ENCODE peak calls at places on chromosome 1, in eight cellular contexts. U is bronchial epithelial cell; X is fibroblast of lung; T is CD8-positive, alpha-beta T cell; E is PC-9; B is DND-41; A is uterus; J is MM.1S. I is an unnamed sample.

GRCh38 chr1:165717918-165718515 is 19.7 kb upstream of the ALDH9A1 start:
- DNase-seq in X (peak; percentile 57), B (peak; percentile 69), A (peak; percentile 19), J (peak; percentile 80), U (peak; percentile 59), E (peak; percentile 41), T (no peak), I (peak; percentile 43)

GRCh38 chr1:99465176-99465900 is 180.6 kb upstream of the PALMD start:
- DNase-seq in U (peak; percentile 61), E (peak; percentile 76), X (peak; percentile 93), T (no peak), B (no peak), J (no peak), A (no peak), I (peak; percentile 92)

GRCh38 chr1:40239626-40240025 is 8.1 kb upstream of the TMCO2 start:
- DNase-seq in B (no peak), T (no peak), E (no peak), A (no peak), U (no peak), J (no peak), X (no peak), I (no peak)

GRCh38 chr1:5947071-5947821 is 45.0 kb downstream of the NPHP4 start:
- DNase-seq in U (no peak), J (no peak), X (no peak), E (no peak), T (peak; percentile 17), B (no peak), A (no peak), I (no peak)

GRCh38 chr1:164907666-164908065 is 348.7 kb downstream of the PBX1 start:
- DNase-seq in E (peak; percentile 80), J (no peak), T (no peak), X (peak; percentile 15), U (peak; percentile 11), A (no peak), B (no peak), I (peak; percentile 84)

GRCh38 chr1:208243522-208243850 is 698 bp downstream of the PLXNA2 start:
- DNase-seq in A (no peak), J (peak; percentile 45), B (no peak), U (no peak), X (peak; percentile 32), E (no peak), T (peak; percentile 62), I (no peak)

GRCh38 chr1:168964478-168964877 is 142.0 kb upstream of the ATP1B1 start:
- DNase-seq in U (no peak), J (no peak), A (no peak), B (no peak), T (no peak), X (no peak), E (no peak), I (no peak)

GRCh38 chr1:113875714-113876113 is 4.2 kb upstream of the PTPN22 start:
- DNase-seq in U (no peak), X (peak; percentile 20), T (no peak), E (no peak), A (no peak), J (no peak), B (no peak), I (no peak)

GRCh38 chr1:17013598-17014320 is 2.0 kb upstream of the ATP13A2 start:
- DNase-seq in U (no peak), T (no peak), B (no peak), E (no peak), J (no peak), X (peak; percentile 59), A (peak; percentile 5), I (no peak)

GRCh38 chr1:204627436-204627835 is 58.1 kb downstream of the LRRN2 start:
- DNase-seq in U (no peak), X (no peak), T (no peak), A (no peak), E (no peak), B (no peak), J (no peak), I (no peak)

GRCh38 chr1:171610385-171610784 is 11.7 kb upstream of the MYOCOS start:
- DNase-seq in T (no peak), J (no peak), U (peak; percentile 63), A (no peak), X (peak; percentile 60), B (no peak), E (no peak), I (no peak)

GRCh38 chr1:215083408-215083961 is 948 bp downstream of the KCNK2 start:
- DNase-seq in T (no peak), J (no peak), X (peak; percentile 54), A (no peak), E (no peak), U (no peak), B (no peak), I (no peak)
- H3K27me3 ChIP-seq in T (peaks cover 5% of the 10 kb centered on the region), J (no peaks in the 10 kb centered on the region), X (no peaks in the 10 kb centered on the region), A (peaks cover 16% of the 10 kb centered on the region), E (peaks cover 5% of the 10 kb centered on the region), U (peaks cover 18% of the 10 kb centered on the region), B (no peaks in the 10 kb centered on the region), I (peaks cover 34% of the 10 kb centered on the region)

DNA sequence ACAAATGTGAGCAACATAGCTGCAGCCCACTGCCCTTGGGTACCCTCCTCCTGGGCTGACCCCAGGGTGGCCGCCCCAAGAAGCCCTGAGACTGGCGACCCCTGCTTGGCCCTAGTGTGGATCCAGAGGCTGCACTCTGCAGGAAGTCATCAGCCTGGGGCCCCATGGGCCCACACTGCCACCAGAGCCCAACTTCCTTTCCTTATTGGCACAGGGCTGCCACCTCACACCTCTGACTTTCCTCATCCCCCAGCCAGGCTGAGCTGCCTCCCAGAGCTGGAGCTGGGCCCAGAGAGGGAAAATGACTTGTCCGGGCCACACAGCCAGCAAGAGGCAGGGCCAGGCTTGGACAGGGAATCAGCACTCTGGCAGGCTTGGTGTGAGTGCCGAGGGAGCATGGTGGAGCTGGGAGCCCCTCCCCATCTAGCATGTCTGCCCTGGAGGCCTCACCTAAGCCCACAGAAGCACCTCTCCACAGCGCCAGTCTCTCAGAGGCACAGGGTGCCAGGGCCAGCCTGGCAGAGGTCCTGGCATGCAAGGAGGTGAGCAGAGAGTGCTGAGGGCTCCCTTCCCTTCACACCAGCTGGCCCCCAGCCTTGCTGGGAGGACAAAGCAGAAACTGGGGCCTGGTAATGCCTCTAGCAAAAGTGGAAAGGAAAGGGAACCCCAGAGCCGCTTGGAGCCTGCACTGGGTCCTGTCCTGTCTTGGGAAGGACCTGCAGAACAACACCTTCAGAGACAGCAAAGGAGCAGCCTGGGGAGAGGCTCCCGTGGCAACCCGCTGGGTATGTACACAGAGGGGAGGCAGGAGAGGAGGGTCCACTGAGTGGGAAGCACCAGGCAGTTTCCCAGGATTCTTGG is 3.2 kb downstream of the RAP1GAP start:
- DNase-seq in E (no peak), A (peak; percentile 9), U (peak; percentile 20), J (no peak), X (no peak), T (peak; percentile 40), B (no peak), I (no peak)
- H3K27me3 ChIP-seq in E (no peaks in the 10 kb centered on the region), A (peaks cover 19% of the 10 kb centered on the region), U (peaks cover 9% of the 10 kb centered on the region), J (peaks cover 49% of the 10 kb centered on the region), X (peaks cover 46% of the 10 kb centered on the region), T (peaks cover 21% of the 10 kb centered on the region), B (peaks cover 3% of the 10 kb centered on the region), I (peaks cover 11% of the 10 kb centered on the region)

GRCh38 chr1:228009116-228009827 is 2.5 kb downstream of the WNT3A start:
- DNase-seq in A (peak; percentile 2), E (no peak), B (no peak), X (no peak), T (peak; percentile 42), U (no peak), J (no peak), I (no peak)
- H3K27me3 ChIP-seq in A (peaks cover 21% of the 10 kb centered on the region), E (peaks cover 24% of the 10 kb centered on the region), B (no peaks in the 10 kb centered on the region), X (peaks cover 35% of the 10 kb centered on the region), T (peaks cover 5% of the 10 kb centered on the region), U (peaks cover 32% of the 10 kb centered on the region), J (peaks cover 89% of the 10 kb centered on the region), I (peaks cover 55% of the 10 kb centered on the region)

GRCh38 chr1:22949807-22950462 is 22.7 kb downstream of the LACTBL1 start:
- DNase-seq in T (no peak), X (no peak), B (no peak), J (no peak), U (no peak), A (no peak), E (no peak), I (no peak)

GRCh38 chr1:22957066-22957465 is 15.6 kb downstream of the LACTBL1 start:
- DNase-seq in E (no peak), X (no peak), J (no peak), B (no peak), U (no peak), A (no peak), T (no peak), I (no peak)

GRCh38 chr1:22953392-22954141 is 19.1 kb downstream of the LACTBL1 start:
- DNase-seq in B (no peak), T (no peak), J (no peak), E (no peak), A (no peak), X (no peak), U (no peak), I (no peak)

GRCh38 chr1:22955146-22955545 is 17.5 kb downstream of the LACTBL1 start:
- DNase-seq in A (no peak), E (no peak), U (no peak), T (no peak), B (no peak), X (no peak), J (no peak), I (no peak)

DNA sequence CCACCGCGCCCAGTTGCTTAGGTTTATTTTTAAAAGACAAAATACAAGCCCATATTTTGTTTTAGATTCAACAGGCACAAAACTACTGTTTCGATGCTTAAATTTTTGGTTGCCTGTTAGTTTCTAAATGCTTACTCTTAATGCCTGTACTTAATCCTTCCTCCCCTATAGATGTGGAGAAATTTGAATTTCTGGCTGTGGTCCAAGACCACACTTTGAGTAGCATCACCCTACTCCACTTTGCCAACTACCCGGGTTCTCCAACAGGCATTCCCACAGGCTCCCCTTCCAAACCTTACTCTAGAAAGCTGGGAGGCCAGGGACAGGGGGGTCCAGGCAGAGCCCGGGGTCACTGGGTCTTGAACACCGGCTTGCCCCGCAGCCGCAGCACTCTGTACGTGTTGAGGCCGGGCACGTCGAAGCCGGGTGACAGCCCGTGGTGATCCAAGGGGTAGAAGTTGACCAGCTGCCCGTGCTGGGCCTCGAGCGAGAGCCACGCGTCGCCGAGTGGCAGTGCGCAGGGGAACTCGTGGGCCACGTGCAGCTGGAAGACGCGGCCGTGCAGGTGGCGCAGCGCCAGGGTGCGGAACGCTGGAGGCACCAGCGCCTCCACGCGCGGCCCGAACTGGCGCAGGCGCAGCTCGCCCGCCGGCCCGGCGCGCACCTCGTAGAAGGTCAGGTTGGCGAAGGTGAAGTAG is 19.8 kb downstream of the LACTBL1 start:
- DNase-seq in J (no peak), U (no peak), X (no peak), B (no peak), E (no peak), T (no peak), A (no peak), I (no peak)
- H3K27me3 ChIP-seq in J (peaks cover 73% of the 10 kb centered on the region), U (peaks cover 17% of the 10 kb centered on the region), X (peaks cover 33% of the 10 kb centered on the region), B (peaks cover 3% of the 10 kb centered on the region), E (no peaks in the 10 kb centered on the region), T (peaks cover 4% of the 10 kb centered on the region), A (no peaks in the 10 kb centered on the region), I (peaks cover 13% of the 10 kb centered on the region)

DNA sequence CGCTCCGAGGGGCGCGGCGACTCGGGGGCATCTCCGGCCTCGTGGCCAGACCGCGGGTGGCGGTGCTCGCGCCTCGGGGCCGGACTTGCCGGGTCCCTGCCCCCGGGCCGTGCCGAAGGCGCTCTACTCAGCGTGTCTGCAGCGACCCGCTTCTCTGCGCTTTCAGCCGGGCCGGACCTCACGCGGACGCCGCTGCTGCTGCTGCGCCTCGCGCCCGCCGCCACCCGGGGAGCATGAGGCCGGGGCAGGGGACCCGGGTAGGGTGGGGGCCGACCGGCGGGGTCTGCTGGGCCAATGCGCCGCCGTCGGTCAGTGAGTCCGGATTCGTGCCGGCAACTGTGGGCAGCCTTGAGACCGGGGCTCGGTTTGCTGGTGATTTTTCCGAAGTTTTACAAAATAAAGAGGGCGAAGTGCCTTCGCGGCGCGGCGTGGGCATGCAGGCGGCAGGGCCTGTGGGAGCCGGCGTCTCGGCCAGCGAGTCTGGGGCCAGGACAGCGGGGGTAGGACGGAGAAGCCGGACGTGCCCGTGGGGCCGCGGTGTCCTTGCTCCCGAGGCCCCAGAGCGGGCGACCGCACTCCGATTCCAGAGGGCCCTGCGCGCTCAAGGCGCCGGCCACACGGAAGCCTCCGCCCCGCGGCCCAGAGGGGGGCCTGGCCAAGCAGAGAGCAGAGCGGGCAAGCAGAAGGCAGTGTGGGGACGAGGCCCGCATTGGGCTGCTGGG is 749 bp downstream of the FAM163A start:
- DNase-seq in J (no peak), E (no peak), A (no peak), U (no peak), X (no peak), T (no peak), B (no peak), I (peak; percentile 45)
- H3K27me3 ChIP-seq in J (peaks cover 5% of the 10 kb centered on the region), E (peaks cover 15% of the 10 kb centered on the region), A (peaks cover 20% of the 10 kb centered on the region), U (peaks cover 23% of the 10 kb centered on the region), X (peaks cover 40% of the 10 kb centered on the region), T (peaks cover 22% of the 10 kb centered on the region), B (no peaks in the 10 kb centered on the region), I (peaks cover 41% of the 10 kb centered on the region)

I was measured in trophoblast cell.